ENCODE peak calls at places on chromosomes 11 and 22, in six cellular contexts. R is cerebellar cortex; P is psoas muscle; M is activated T-helper 9 cell treated with anti-CD3 and anti-CD28 coated beads, Interleukin-2, amount 50 U/mL, for 16 hours; U is GM19239; D is Panc1. X is an unnamed sample.

GRCh38 chr22:42610211-42610610 is 4.5 kb downstream of the POLDIP3 start:
- DNase-seq in R (no peak), D (no peak), P (no peak), U (no peak), M (no peak), X (no peak)

GRCh38 chr11:64926689-64927088 is 2.2 kb downstream of the PPP2R5B start:
- DNase-seq in U (no peak), R (no peak), P (no peak), M (no peak), D (no peak), X (no peak)

GRCh38 chr11:117759305-117759704 is 37.7 kb downstream of the DSCAML1 start:
- DNase-seq in M (no peak), U (no peak), R (no peak), D (no peak), P (no peak), X (no peak)

GRCh38 chr11:91188484-91188883 is 965.6 kb upstream of the CHORDC1 start:
- DNase-seq in D (no peak), M (no peak), P (no peak), U (no peak), R (no peak), X (no peak)

GRCh38 chr22:22800716-22801115 is 86.9 kb upstream of the IGLL5 start:
- DNase-seq in M (no peak), D (no peak), P (peak), R (no peak), U (no peak), X (no peak)

GRCh38 chr11:75356613-75357012 is 5.2 kb upstream of the ARRB1 start:
- DNase-seq in R (no peak), P (no peak), D (no peak), U (no peak), M (no peak), X (no peak)

GRCh38 chr11:44631831-44632230 is 66.4 kb downstream of the CD82 start:
- DNase-seq in R (no peak), U (no peak), D (no peak), M (no peak), P (no peak), X (no peak)

GRCh38 chr11:47124675-47125074 is 52.0 kb downstream of the ARFGAP2 start:
- DNase-seq in P (no peak), D (no peak), M (no peak), R (no peak), U (no peak), X (no peak)

GRCh38 chr22:48438791-48439559 is 1388.7 kb downstream of the BRD1 start:
- DNase-seq in R (no peak), U (no peak), D (no peak), P (no peak), M (no peak), X (no peak)

GRCh38 chr11:2207212-2207611 is 35.6 kb upstream of the TH start:
- DNase-seq in M (no peak), P (no peak), D (no peak), U (no peak), R (no peak), X (no peak)

GRCh38 chr11:103872748-103873147 is 163.7 kb upstream of the DDI1 start:
- DNase-seq in U (no peak), R (no peak), D (no peak), M (no peak), P (no peak), X (no peak)

GRCh38 chr11:83317757-83318548 is 31.8 kb upstream of the CCDC90B start:
- DNase-seq in R (peak), D (no peak), P (no peak), M (no peak), U (peak), X (peak)

GRCh38 chr11:46599340-46600067 is 5.7 kb upstream of the AMBRA1 start:
- DNase-seq in U (no peak), R (no peak), P (no peak), D (no peak), M (no peak), X (no peak)

GRCh38 chr11:72736452-72737069 is 15.6 kb downstream of the ARAP1 start:
- DNase-seq in R (no peak), D (no peak), U (no peak), P (peak), M (peak), X (peak)

GRCh38 chr11:127274328-127274676 is 273.7 kb upstream of the KIRREL3 start:
- DNase-seq in M (no peak), U (no peak), D (no peak), R (no peak), P (no peak), X (no peak)

GRCh38 chr11:12201016-12201985 is 90.9 kb downstream of the MICAL2 start:
- DNase-seq in P (no peak), D (no peak), R (no peak), U (no peak), M (no peak), X (peak)

GRCh38 chr11:111335596-111335995 is 37.2 kb downstream of the POU2AF3 start:
- DNase-seq in D (no peak), U (no peak), M (no peak), R (no peak), P (no peak), X (no peak)

GRCh38 chr11:69080361-69080973 is 31.7 kb downstream of the TPCN2 start:
- DNase-seq in D (no peak), P (peak), U (no peak), R (no peak), M (no peak), X (no peak)

GRCh38 chr11:86793307-86793706 is 7.0 kb upstream of the PRSS23 start:
- DNase-seq in D (no peak), R (no peak), P (no peak), U (no peak), M (no peak), X (no peak)

GRCh38 chr11:60561254-60561653 is 46.1 kb downstream of the MS4A13 start:
- DNase-seq in U (no peak), D (no peak), M (no peak), P (no peak), R (no peak), X (no peak)

GRCh38 chr11:134252539-134253188 is 488 bp downstream of the THYN1 start:
- DNase-seq in M (no peak), D (no peak), P (no peak), U (no peak), R (peak), X (peak)

GRCh38 chr11:96798445-96798844 is 408.6 kb downstream of the JRKL start:
- DNase-seq in M (no peak), P (no peak), D (no peak), R (no peak), U (no peak), X (no peak)

GRCh38 chr11:121687961-121688566 is 235.3 kb upstream of the SORL1-AS1 start:
- DNase-seq in P (no peak), D (no peak), U (no peak), M (no peak), R (no peak), X (no peak)

GRCh38 chr11:17314232-17314547 is 37.4 kb upstream of the NCR3LG1 start:
- DNase-seq in D (no peak), R (no peak), M (no peak), P (no peak), U (no peak), X (no peak)

GRCh38 chr22:44658371-44658953 is 43.5 kb upstream of the PRR5 start:
- DNase-seq in M (no peak), U (no peak), D (no peak), R (peak), P (peak), X (no peak)

GRCh38 chr11:46050065-46050464 is 71.2 kb downstream of the PHF21A start:
- DNase-seq in D (no peak), P (peak), U (no peak), M (no peak), R (peak), X (peak)

GRCh38 chr11:112881461-112881860 is 79.8 kb upstream of the NCAM1 start:
- DNase-seq in D (no peak), P (peak), R (peak), M (no peak), U (no peak), X (no peak)

GRCh38 chr11:1194231-1194976 is 28.5 kb upstream of the MUC5B start:
- DNase-seq in D (no peak), P (peak), M (no peak), U (no peak), R (no peak), X (no peak)

GRCh38 chr22:17706451-17706900 is 67.8 kb downstream of the BID start:
- DNase-seq in P (no peak), D (peak), R (peak), M (no peak), U (peak), X (peak)

GRCh38 chr11:117171648-117172051 is 6.9 kb upstream of the SIDT2 start:
- DNase-seq in U (no peak), D (no peak), P (no peak), M (no peak), R (no peak), X (no peak)